ENCODE peak calls at places on chromosomes 7 and 10, in seven cellular contexts. J is T-helper 2 cell, W is HT1080, M is IMR-90, R is AG04450, H is occipital lobe, F is COR-L47. X is an unnamed sample.

GRCh38 chr7:4282434-4283223 is 399.5 kb upstream of the FOXK1 start:
- DNase-seq in J (no peak), W (peak; percentile 89), M (peak; percentile 8), R (no peak), H (no peak), F (no peak), X (no peak)

GRCh38 chr7:159065151-159065550 is 79.5 kb downstream of the VIPR2 start:
- DNase-seq in J (no peak), W (no peak), M (no peak), R (no peak), H (no peak), F (no peak), X (no peak)

GRCh38 chr10:101826852-101827434 is 8.7 kb upstream of the OGA start:
- DNase-seq in J (no peak), W (no peak), M (no peak), R (no peak), H (no peak), F (no peak), X (no peak)

GRCh38 chr7:147088916-147089315 is 972.3 kb downstream of the CNTNAP2 start:
- DNase-seq in J (no peak), W (peak; percentile 8), M (no peak), R (no peak), H (no peak), F (no peak), X (no peak)

GRCh38 chr7:42574693-42575084 is 337.2 kb downstream of the C7orf25 start:
- DNase-seq in J (no peak), W (no peak), M (no peak), R (no peak), H (no peak), F (no peak), X (no peak)

GRCh38 chr10:18528292-18528691 is 123.1 kb downstream of the NSUN6 start:
- DNase-seq in J (no peak), W (no peak), M (peak; percentile 54), R (peak; percentile 30), H (no peak), F (no peak), X (no peak)

GRCh38 chr7:47244692-47245091 is 337.2 kb downstream of the TNS3 start:
- DNase-seq in J (no peak), W (no peak), M (no peak), R (no peak), H (no peak), F (no peak), X (no peak)

GRCh38 chr7:91434821-91435220 is 170.6 kb downstream of the FZD1 start:
- DNase-seq in J (no peak), W (no peak), M (no peak), R (no peak), H (no peak), F (no peak), X (no peak)

GRCh38 chr7:101728888-101729883 is 88.2 kb upstream of the CUX1 start:
- DNase-seq in J (no peak), W (peak; percentile 100), M (peak; percentile 97), R (peak; percentile 64), H (no peak), F (no peak), X (no peak)

GRCh38 chr7:47843291-47843690 is 105.0 kb downstream of the PKD1L1 start:
- DNase-seq in J (no peak), W (no peak), M (no peak), R (no peak), H (no peak), F (no peak), X (no peak)

GRCh38 chr10:33258951-33259350 is 75.5 kb downstream of the NRP1 start:
- DNase-seq in J (no peak), W (peak; percentile 45), M (peak; percentile 73), R (no peak), H (no peak), F (no peak), X (no peak)

X was measured in activated T-cell treated with anti-CD3 and anti-CD28 coated beads for 1 hour.